ENCODE peak calls at places on chromosomes 12 and 14, in five cellular contexts. J, I, Z, U and N are unnamed samples.

GRCh38 chr12:40996091-40996490 is 192.0 kb upstream of the PDZRN4 start:
- DNase-seq in J (no peak), I (no peak), Z (no peak), U (no peak), N (no peak)

GRCh38 chr14:106268013-106268727 is 741.8 kb downstream of the TMEM121 start:
- DNase-seq in J (no peak), I (no peak), Z (no peak), U (no peak), N (no peak)

GRCh38 chr14:50045837-50046236 is 70.5 kb downstream of the VCPKMT start:
- DNase-seq in J (no peak), I (no peak), Z (no peak), U (no peak), N (no peak)

GRCh38 chr12:92898755-92899154 is 30.3 kb downstream of the EEA1 start:
- DNase-seq in J (no peak), I (no peak), Z (no peak), U (no peak), N (no peak)

GRCh38 chr12:118607831-118608230 is 231.5 kb downstream of the SUDS3 start:
- DNase-seq in J (no peak), I (no peak), Z (no peak), U (no peak), N (no peak)

GRCh38 chr14:95662376-95663186 is 23.6 kb upstream of the TCL1B start:
- DNase-seq in J (no peak), I (no peak), Z (no peak), U (no peak), N (no peak)

GRCh38 chr12:122204829-122205589 is 1.5 kb downstream of the B3GNT4 start:
- DNase-seq in J (no peak), I (no peak), Z (no peak), U (no peak), N (no peak)

GRCh38 chr14:65506801-65507200 is 94.3 kb downstream of the FUT8 start:
- DNase-seq in J (no peak), I (no peak), Z (peak; percentile 98), U (no peak), N (no peak)

GRCh38 chr12:102883204-102883799 is 33.7 kb downstream of the PAH start:
- DNase-seq in J (peak; percentile 49), I (peak; percentile 50), Z (peak; percentile 61), U (peak; percentile 77), N (no peak)

GRCh38 chr12:63208956-63209355 is 58.0 kb upstream of the AVPR1A start:
- DNase-seq in J (no peak), I (no peak), Z (no peak), U (no peak), N (no peak)

GRCh38 chr12:127253797-127254196 is 1013.2 kb upstream of the TMEM132C start:
- DNase-seq in J (no peak), I (no peak), Z (no peak), U (no peak), N (peak; percentile 15)

GRCh38 chr12:55743131-55743921 is 404 bp downstream of the GDF11 start:
- DNase-seq in J (no peak), I (no peak), Z (no peak), U (peak; percentile 67), N (no peak)

GRCh38 chr14:21852061-21852664 is 178.5 kb upstream of the OR4E1 start:
- DNase-seq in J (peak; percentile 3), I (no peak), Z (no peak), U (peak; percentile 77), N (no peak)

GRCh38 chr14:92945959-92946846 is 23.3 kb downstream of the CHGA start:
- DNase-seq in J (peak; percentile 65), I (peak; percentile 88), Z (no peak), U (no peak), N (peak; percentile 91)

GRCh38 chr14:85764809-85765208 is 234.9 kb downstream of the FLRT2 start:
- DNase-seq in J (no peak), I (no peak), Z (no peak), U (no peak), N (no peak)

GRCh38 chr14:37413050-37413449 is 182.0 kb downstream of the FOXA1 start:
- DNase-seq in J (no peak), I (no peak), Z (no peak), U (no peak), N (no peak)

GRCh38 chr14:22163051-22163450 is 426.0 kb downstream of the DAD1 start:
- DNase-seq in J (no peak), I (no peak), Z (no peak), U (no peak), N (no peak)

GRCh38 chr14:58898655-58899316 is 261.0 kb downstream of the DACT1 start:
- DNase-seq in J (peak; percentile 73), I (no peak), Z (no peak), U (no peak), N (no peak)

GRCh38 chr12:22656835-22657234 is 31.9 kb downstream of the ETNK1 start:
- DNase-seq in J (no peak), I (no peak), Z (no peak), U (no peak), N (no peak)

GRCh38 chr14:80425686-80426085 is 214.4 kb upstream of the DIO2 start:
- DNase-seq in J (peak; percentile 60), I (no peak), Z (no peak), U (no peak), N (no peak)

GRCh38 chr12:119406322-119406721 is 71.8 kb downstream of the CCDC60 start:
- DNase-seq in J (no peak), I (no peak), Z (no peak), U (no peak), N (no peak)

GRCh38 chr12:56634242-56634836 is 4.2 kb upstream of the BAZ2A start:
- DNase-seq in J (no peak), I (peak; percentile 75), Z (peak; percentile 62), U (peak; percentile 82), N (no peak)

GRCh38 chr12:84183576-84183975 is 729.0 kb downstream of the SLC6A15 start:
- DNase-seq in J (no peak), I (no peak), Z (no peak), U (no peak), N (no peak)

GRCh38 chr14:61437383-61437782 is 116.0 kb downstream of the PRKCH start:
- DNase-seq in J (no peak), I (no peak), Z (no peak), U (no peak), N (no peak)

GRCh38 chr14:88614218-88614907 is 51.5 kb downstream of the ZC3H14 start:
- DNase-seq in J (peak; percentile 31), I (no peak), Z (no peak), U (no peak), N (no peak)

GRCh38 chr12:121791671-121792496 is 1.6 kb downstream of the RHOF start:
- DNase-seq in J (no peak), I (no peak), Z (no peak), U (no peak), N (no peak)

GRCh38 chr14:105119410-105120025 is 49.1 kb downstream of the JAG2 start:
- DNase-seq in J (no peak), I (peak; percentile 34), Z (no peak), U (no peak), N (peak; percentile 69)

GRCh38 chr14:45199246-45199645 is 53.8 kb downstream of the MIS18BP1 start:
- DNase-seq in J (no peak), I (no peak), Z (no peak), U (no peak), N (no peak)

GRCh38 chr14:20350280-20350679 is 6.8 kb downstream of the PARP2 start:
- DNase-seq in J (no peak), I (no peak), Z (no peak), U (no peak), N (no peak)

GRCh38 chr14:31038521-31039166 is 12.5 kb upstream of the STRN3 start:
- DNase-seq in J (no peak), I (no peak), Z (no peak), U (no peak), N (no peak)

GRCh38 chr12:49644620-49644994 is 21.2 kb downstream of the PRPF40B start:
- DNase-seq in J (peak; percentile 86), I (peak; percentile 86), Z (peak; percentile 10), U (peak; percentile 80), N (peak; percentile 91)